ENCODE peak calls at places on chromosomes 16 and 17, in four cellular contexts. One of them, this sample, is unnamed.

GRCh38 chr16:24409045-24409444 is 130.3 kb upstream of the RBBP6 start:
- DNase-seq in adipocyte: no peak
- DNase-seq in fibroblast of lung: no peak
- DNase-seq in neural progenitor cell: peak
- DNase-seq in this sample: peak

GRCh38 chr16:55331648-55332185 is 7.7 kb downstream of the IRX6 start:
- DNase-seq in adipocyte: no peak
- DNase-seq in fibroblast of lung: no peak
- DNase-seq in neural progenitor cell: no peak
- DNase-seq in this sample: no peak

GRCh38 chr16:27890866-27891265 is 172.6 kb downstream of the GSG1L start:
- DNase-seq in adipocyte: no peak
- DNase-seq in fibroblast of lung: no peak
- DNase-seq in neural progenitor cell: no peak
- DNase-seq in this sample: no peak

GRCh38 chr16:75938818-75939217 is 212.5 kb upstream of the CPHXL start:
- DNase-seq in adipocyte: no peak
- DNase-seq in fibroblast of lung: peak
- DNase-seq in neural progenitor cell: no peak
- DNase-seq in this sample: no peak

GRCh38 chr17:62648954-62649294 is 21.5 kb downstream of the MRC2 start:
- DNase-seq in adipocyte: no peak
- DNase-seq in fibroblast of lung: no peak
- DNase-seq in neural progenitor cell: no peak
- DNase-seq in this sample: no peak

GRCh38 chr17:31627960-31628359 is 231.1 kb downstream of the COPRS start:
- DNase-seq in adipocyte: peak
- DNase-seq in fibroblast of lung: peak
- DNase-seq in neural progenitor cell: no peak
- DNase-seq in this sample: no peak

GRCh38 chr17:33562792-33563191 is 269.7 kb upstream of the ASIC2 start:
- DNase-seq in adipocyte: no peak
- DNase-seq in fibroblast of lung: no peak
- DNase-seq in neural progenitor cell: peak
- DNase-seq in this sample: no peak

GRCh38 chr17:76547183-76547641 is 7.4 kb downstream of the PRCD start:
- DNase-seq in adipocyte: peak
- DNase-seq in fibroblast of lung: peak
- DNase-seq in neural progenitor cell: peak
- DNase-seq in this sample: peak

GRCh38 chr17:75001915-75002843 is 10.3 kb upstream of the MRPL58 start:
- DNase-seq in adipocyte: no peak
- DNase-seq in fibroblast of lung: no peak
- DNase-seq in neural progenitor cell: no peak
- DNase-seq in this sample: no peak

GRCh38 chr16:20369452-20370054 is 17.0 kb upstream of the UMOD start:
- DNase-seq in adipocyte: no peak
- DNase-seq in fibroblast of lung: no peak
- DNase-seq in neural progenitor cell: no peak
- DNase-seq in this sample: no peak

GRCh38 chr17:81440511-81441244 is 45.4 kb downstream of the BAHCC1 start:
- DNase-seq in adipocyte: peak
- DNase-seq in fibroblast of lung: no peak
- DNase-seq in neural progenitor cell: peak
- DNase-seq in this sample: peak

GRCh38 chr17:51709867-51710266 is 448.6 kb downstream of the CA10 start:
- DNase-seq in adipocyte: no peak
- DNase-seq in fibroblast of lung: no peak
- DNase-seq in neural progenitor cell: no peak
- DNase-seq in this sample: no peak

GRCh38 chr17:19728114-19728495 is 11.7 kb upstream of the SLC47A2 start:
- DNase-seq in adipocyte: peak
- DNase-seq in fibroblast of lung: peak
- DNase-seq in neural progenitor cell: no peak
- DNase-seq in this sample: no peak

GRCh38 chr17:46002311-46002972 is 3.4 kb downstream of the STH start:
- DNase-seq in adipocyte: peak
- DNase-seq in fibroblast of lung: peak
- DNase-seq in neural progenitor cell: peak
- DNase-seq in this sample: peak

GRCh38 chr17:4834621-4835020 is 1.5 kb downstream of the MINK1 start:
- DNase-seq in adipocyte: no peak
- DNase-seq in fibroblast of lung: no peak
- DNase-seq in neural progenitor cell: no peak
- DNase-seq in this sample: no peak
- H3K4me3 ChIP-seq in adipocyte: peak
- H3K4me3 ChIP-seq in fibroblast of lung: peak
- H3K4me3 ChIP-seq in neural progenitor cell: peak
- H3K4me3 ChIP-seq in this sample: peak

DNA sequence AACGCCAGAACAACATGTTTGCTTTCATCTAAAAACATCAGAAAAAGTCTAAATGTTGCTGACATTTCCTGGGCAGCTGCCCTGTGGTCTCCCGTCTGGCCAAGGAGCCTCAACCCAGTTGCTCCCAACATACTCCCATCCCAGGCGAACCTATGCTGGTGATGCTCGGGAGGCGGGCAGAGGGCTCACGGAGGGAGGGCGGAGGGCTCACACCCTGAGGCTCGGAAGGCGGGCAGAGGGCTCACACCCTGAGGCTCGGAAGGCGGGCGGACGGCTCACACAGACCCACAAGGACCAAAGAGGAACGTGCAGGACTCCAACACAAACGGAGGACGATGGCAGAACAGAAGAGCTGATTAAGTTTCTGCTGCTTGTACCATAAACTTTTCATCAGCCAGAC is 135.3 kb downstream of the ANKRD11 start:
- DNase-seq in adipocyte: no peak
- DNase-seq in fibroblast of lung: no peak
- DNase-seq in neural progenitor cell: no peak
- DNase-seq in this sample: no peak
- H3K4me3 ChIP-seq in adipocyte: no peak
- H3K4me3 ChIP-seq in fibroblast of lung: no peak
- H3K4me3 ChIP-seq in neural progenitor cell: no peak
- H3K4me3 ChIP-seq in this sample: no peak

GRCh38 chr16:67653131-67654068 is 6.7 kb downstream of the ACD start:
- DNase-seq in adipocyte: peak
- DNase-seq in fibroblast of lung: no peak
- DNase-seq in neural progenitor cell: peak
- DNase-seq in this sample: peak
- H3K4me3 ChIP-seq in adipocyte: peak
- H3K4me3 ChIP-seq in fibroblast of lung: peak
- H3K4me3 ChIP-seq in neural progenitor cell: peak
- H3K4me3 ChIP-seq in this sample: peak

GRCh38 chr16:68286153-68287074 is 22.1 kb downstream of the SLC7A6 start:
- DNase-seq in adipocyte: no peak
- DNase-seq in fibroblast of lung: no peak
- DNase-seq in neural progenitor cell: no peak
- DNase-seq in this sample: no peak

GRCh38 chr16:68283840-68284595 is 19.7 kb downstream of the SLC7A6 start:
- DNase-seq in adipocyte: peak
- DNase-seq in fibroblast of lung: peak
- DNase-seq in neural progenitor cell: no peak
- DNase-seq in this sample: no peak

GRCh38 chr16:68287276-68288251 is 23.2 kb downstream of the SLC7A6OS start:
- DNase-seq in adipocyte: peak
- DNase-seq in fibroblast of lung: peak
- DNase-seq in neural progenitor cell: no peak
- DNase-seq in this sample: no peak

GRCh38 chr16:68284847-68285246 is 20.5 kb downstream of the SLC7A6 start:
- DNase-seq in adipocyte: no peak
- DNase-seq in fibroblast of lung: no peak
- DNase-seq in neural progenitor cell: no peak
- DNase-seq in this sample: no peak

DNA sequence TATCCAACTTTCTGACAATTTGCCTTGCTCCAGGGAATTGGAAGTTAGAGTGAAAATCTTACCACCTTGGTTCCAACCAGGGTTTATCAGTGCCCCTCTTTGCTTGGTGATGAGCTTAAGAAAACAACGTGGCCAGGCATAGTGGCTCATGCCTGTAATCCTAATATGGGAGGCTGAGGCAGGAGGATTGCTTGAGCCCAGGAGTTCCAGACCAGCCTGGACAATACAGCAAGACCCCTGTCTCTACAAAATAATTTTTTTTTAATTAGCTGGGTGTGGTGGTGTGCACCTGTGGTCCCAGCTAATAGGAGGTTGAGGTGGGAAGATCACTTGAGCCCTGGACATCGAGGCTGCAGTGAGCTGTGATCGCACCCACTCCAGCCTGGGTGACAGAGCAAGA is 21.4 kb downstream of the SLC7A6 start:
- DNase-seq in adipocyte: no peak
- DNase-seq in fibroblast of lung: no peak
- DNase-seq in neural progenitor cell: no peak
- DNase-seq in this sample: no peak
- H3K4me3 ChIP-seq in adipocyte: no peak
- H3K4me3 ChIP-seq in fibroblast of lung: no peak
- H3K4me3 ChIP-seq in neural progenitor cell: no peak
- H3K4me3 ChIP-seq in this sample: no peak

This sample was measured in A673.